ENCODE peak calls at places on chromosomes 4 and X, in eight cellular contexts. A is GM23248, O is neural progenitor cell, Z is OCI-LY7, U is hepatocyte, T is HCT116, C is PC-3, H is GM23338. D is an unnamed sample.

GRCh38 chrX:10628906-10629305 is 8.5 kb upstream of the MID1 start:
- DNase-seq in A (no peak), O (no peak), Z (no peak), U (no peak), T (peak; percentile 82), C (peak; percentile 53), H (no peak), D (no peak)

GRCh38 chr4:164977243-164978164 is at the start of gene TRIM61:
- DNase-seq in A (no peak), O (no peak), Z (peak; percentile 91), U (no peak), T (no peak), C (no peak), H (no peak), D (peak; percentile 81)

GRCh38 chr4:158578476-158578875 is 56.8 kb downstream of the RXFP1 start:
- DNase-seq in A (peak; percentile 56), O (no peak), Z (peak; percentile 4), U (peak; percentile 30), T (peak; percentile 8), C (peak; percentile 59), H (peak; percentile 57), D (peak; percentile 14)

GRCh38 chr4:54093609-54094240 is 6.2 kb upstream of the GSX2 start:
- DNase-seq in A (no peak), O (peak; percentile 44), Z (no peak), U (no peak), T (no peak), C (no peak), H (peak; percentile 85), D (no peak)

GRCh38 chr4:8744083-8744805 is 127.4 kb downstream of the HMX1 start:
- DNase-seq in A (no peak), O (no peak), Z (no peak), U (no peak), T (no peak), C (no peak), H (no peak), D (peak; percentile 10)

GRCh38 chr4:6813725-6814124 is 31.2 kb downstream of the KIAA0232 start:
- DNase-seq in A (no peak), O (no peak), Z (no peak), U (no peak), T (no peak), C (no peak), H (no peak), D (no peak)

GRCh38 chr4:188661502-188661901 is 522.3 kb downstream of the TRIML1 start:
- DNase-seq in A (peak; percentile 4), O (no peak), Z (no peak), U (no peak), T (no peak), C (no peak), H (no peak), D (no peak)

GRCh38 chrX:130770615-130771014 is 132.4 kb downstream of the ENOX2 start:
- DNase-seq in A (peak; percentile 81), O (no peak), Z (no peak), U (no peak), T (peak; percentile 6), C (peak; percentile 89), H (no peak), D (no peak)

GRCh38 chrX:17519349-17519748 is 144.3 kb downstream of the NHS start:
- DNase-seq in A (peak; percentile 55), O (no peak), Z (no peak), U (no peak), T (no peak), C (no peak), H (no peak), D (no peak)

GRCh38 chrX:65697915-65698796 is 30.7 kb downstream of the MSN start:
- DNase-seq in A (peak; percentile 40), O (no peak), Z (peak; percentile 87), U (no peak), T (no peak), C (no peak), H (peak; percentile 15), D (peak; percentile 79)

GRCh38 chr4:38855466-38855865 is 1.2 kb downstream of the TLR6 start:
- DNase-seq in A (no peak), O (no peak), Z (peak; percentile 37), U (no peak), T (no peak), C (no peak), H (no peak), D (no peak)
- H3K4me3 ChIP-seq in A (no peak overlapping the region), O (no peak overlapping the region), Z (peak overlapping the region; percentile 71), U (no peak overlapping the region), T (no peak overlapping the region), C (peak overlapping the region; percentile 69), H (no peak overlapping the region), D (peak overlapping the region; percentile 51)

DNA sequence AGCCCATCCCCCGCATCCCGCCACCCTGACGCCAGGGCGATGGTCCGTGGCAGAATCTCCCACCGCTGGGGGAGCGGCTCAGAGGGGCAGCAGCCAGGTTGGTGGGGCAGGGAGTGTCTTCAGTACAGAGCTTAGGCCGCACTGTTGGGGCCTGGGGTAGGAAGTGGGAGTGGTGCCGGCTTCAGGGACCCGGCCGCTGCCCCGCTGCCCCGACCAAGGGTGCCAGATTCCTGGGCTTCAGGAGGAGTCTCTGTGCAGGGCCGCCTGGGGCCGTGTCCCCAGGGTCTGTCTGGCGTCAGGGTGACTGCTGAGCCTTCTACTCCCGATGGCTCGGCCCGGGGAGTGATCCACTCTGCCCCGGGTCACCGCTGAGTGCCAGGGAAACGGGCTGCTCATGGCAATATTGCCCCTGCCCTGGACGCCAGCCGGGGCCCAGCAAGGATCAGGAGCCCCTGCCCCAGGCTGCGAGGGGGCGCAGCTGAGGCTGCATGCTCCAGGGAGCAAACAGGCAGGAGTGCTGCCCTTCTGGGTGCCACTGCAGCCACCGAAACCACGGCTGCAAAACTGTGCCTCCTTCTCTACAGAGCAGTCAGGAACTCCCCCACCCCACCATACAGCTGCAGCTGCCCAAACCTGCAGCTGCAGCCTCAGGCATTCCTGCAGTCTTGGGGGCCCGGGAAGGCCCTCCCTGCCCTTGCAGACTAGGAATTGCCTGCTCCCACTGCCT is 1206.1 kb downstream of the ARAP2 start:
- DNase-seq in A (no peak), O (no peak), Z (no peak), U (no peak), T (no peak), C (no peak), H (no peak), D (no peak)
- TF ChIP-seq EZH2phosphoT487 in A (no peak), O (no peak), Z (no peak), U (no peak), T (no peak), C (no peak), H (no peak), D (no peak)

GRCh38 chrX:22015144-22015750 is 16.9 kb upstream of the PHEX start:
- DNase-seq in A (no peak), O (no peak), Z (no peak), U (no peak), T (no peak), C (no peak), H (no peak), D (no peak)
- H3K4me3 ChIP-seq in A (no peak overlapping the region), O (no peak overlapping the region), Z (no peak overlapping the region), U (no peak overlapping the region), T (no peak overlapping the region), C (no peak overlapping the region), H (no peak overlapping the region), D (no peak overlapping the region)

GRCh38 chr4:70505152-70505748 is 13.1 kb upstream of the AMTN start:
- DNase-seq in A (peak; percentile 71), O (peak; percentile 76), Z (peak; percentile 59), U (peak; percentile 80), T (peak; percentile 42), C (peak; percentile 81), H (peak; percentile 75), D (peak; percentile 72)
- TF ChIP-seq EZH2phosphoT487 in A (no peak), O (no peak), Z (no peak), U (no peak), T (no peak), C (no peak), H (no peak), D (no peak)

GRCh38 chr4:139665079-139665689 is 435 bp upstream of the MGST2 start:
- DNase-seq in A (no peak), O (no peak), Z (no peak), U (no peak), T (no peak), C (no peak), H (no peak), D (no peak)

GRCh38 chr4:139666735-139667266 is 1.2 kb downstream of the MGST2 start:
- DNase-seq in A (no peak), O (peak; percentile 19), Z (peak; percentile 42), U (peak; percentile 77), T (no peak), C (peak; percentile 73), H (peak; percentile 30), D (no peak)

GRCh38 chr4:139663561-139664138 is 2.0 kb upstream of the MGST2 start:
- DNase-seq in A (no peak), O (no peak), Z (no peak), U (no peak), T (no peak), C (no peak), H (no peak), D (no peak)

GRCh38 chr4:139665690-139666529 is at the start of gene MGST2:
- DNase-seq in A (peak; percentile 81), O (peak; percentile 73), Z (peak; percentile 58), U (peak; percentile 87), T (no peak), C (peak; percentile 58), H (peak; percentile 75), D (peak; percentile 64)

GRCh38 chr4:139664442-139664841 is 1.2 kb upstream of the MGST2 start:
- DNase-seq in A (no peak), O (no peak), Z (no peak), U (no peak), T (no peak), C (no peak), H (no peak), D (no peak)
- H3K4me3 ChIP-seq in A (no peak overlapping the region), O (no peak overlapping the region), Z (no peak overlapping the region), U (no peak overlapping the region), T (no peak overlapping the region), C (no peak overlapping the region), H (no peak overlapping the region), D (no peak overlapping the region)

DNA sequence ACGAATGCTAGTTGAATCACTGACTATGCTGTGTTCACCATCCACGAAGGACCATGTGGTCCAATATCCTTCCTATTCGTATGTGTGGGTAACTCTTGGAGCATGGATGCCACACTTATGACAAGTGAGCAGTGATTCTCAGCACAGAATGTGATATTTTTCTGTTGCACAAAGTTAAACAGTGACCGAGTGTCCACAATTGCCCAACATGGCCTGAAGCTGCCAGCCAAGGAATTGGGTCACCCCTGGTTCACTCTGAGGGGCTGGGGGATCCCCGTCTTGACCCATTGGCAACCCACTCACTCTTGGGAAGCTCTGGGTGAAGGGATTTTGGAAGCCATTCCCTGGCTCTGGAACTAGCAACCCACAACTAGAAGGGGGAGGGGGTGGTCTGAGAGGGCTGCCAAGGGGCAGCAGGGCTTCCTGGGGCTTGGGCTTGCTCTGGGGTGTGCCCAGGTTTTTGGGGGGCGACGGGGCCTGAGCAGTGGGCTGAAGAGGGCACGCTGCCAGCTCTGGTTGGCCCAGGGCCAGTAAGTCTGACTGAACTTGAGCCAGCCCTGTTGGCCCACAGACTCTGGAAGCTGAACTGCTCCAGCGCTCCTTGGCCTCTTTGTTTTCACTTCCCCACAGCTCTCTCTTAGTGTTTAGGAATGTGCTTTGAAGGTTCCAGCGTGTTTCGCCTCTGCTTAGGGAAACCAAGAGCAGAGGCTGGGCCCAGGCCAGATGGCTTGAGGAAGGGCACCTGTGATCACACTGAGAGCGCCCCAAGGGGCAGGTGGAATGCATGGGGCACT is 43.1 kb upstream of the BCOR start:
- DNase-seq in A (peak; percentile 62), O (peak; percentile 70), Z (peak; percentile 19), U (no peak), T (no peak), C (no peak), H (peak; percentile 70), D (no peak)
- TF ChIP-seq EZH2phosphoT487 in A (no peak), O (no peak), Z (no peak), U (no peak), T (no peak), C (no peak), H (no peak), D (no peak)